ENCODE peak calls at places on chromosomes 13 and 19, in four cellular contexts. One of them, this sample, is unnamed.
A peak's percentile ranks its signal among the peaks of the same experiment; 100 is the strongest.

GRCh38 chr13:29511980-29512379 is 83.5 kb downstream of the SLC7A1 start:
- DNase-seq in astrocyte of the cerebellum: no peak
- DNase-seq in AG10803: peak; percentile 77
- DNase-seq in WERI-Rb-1: no peak
- DNase-seq in this sample: no peak

GRCh38 chr19:18118420-18119242 is 21.1 kb downstream of the MAST3 start:
- DNase-seq in astrocyte of the cerebellum: no peak
- DNase-seq in AG10803: no peak
- DNase-seq in WERI-Rb-1: no peak
- DNase-seq in this sample: no peak

GRCh38 chr19:44644391-44645016 is 794 bp downstream of the PVR start:
- DNase-seq in astrocyte of the cerebellum: no peak
- DNase-seq in AG10803: no peak
- DNase-seq in WERI-Rb-1: peak; percentile 32
- DNase-seq in this sample: no peak

GRCh38 chr13:32446220-32446619 is 18.3 kb upstream of the N4BP2L1 start:
- DNase-seq in astrocyte of the cerebellum: no peak
- DNase-seq in AG10803: no peak
- DNase-seq in WERI-Rb-1: no peak
- DNase-seq in this sample: no peak

GRCh38 chr19:14786421-14786851 is 8.1 kb upstream of the ADGRE2 start:
- DNase-seq in astrocyte of the cerebellum: no peak
- DNase-seq in AG10803: no peak
- DNase-seq in WERI-Rb-1: peak; percentile 17
- DNase-seq in this sample: no peak

GRCh38 chr19:33177417-33177976 is 16.6 kb upstream of the LRP3 start:
- DNase-seq in astrocyte of the cerebellum: peak; percentile 24
- DNase-seq in AG10803: no peak
- DNase-seq in WERI-Rb-1: peak; percentile 79
- DNase-seq in this sample: no peak

GRCh38 chr13:50617134-50617721 is 226.3 kb downstream of the DLEU7 start:
- DNase-seq in astrocyte of the cerebellum: peak; percentile 35
- DNase-seq in AG10803: peak; percentile 94
- DNase-seq in WERI-Rb-1: no peak
- DNase-seq in this sample: no peak

GRCh38 chr13:44904982-44905381 is 84.3 kb downstream of the NUFIP1 start:
- DNase-seq in astrocyte of the cerebellum: peak; percentile 97
- DNase-seq in AG10803: peak; percentile 99
- DNase-seq in WERI-Rb-1: no peak
- DNase-seq in this sample: no peak

GRCh38 chr13:101627556-101627943 is 175.1 kb downstream of the ITGBL1 start:
- DNase-seq in astrocyte of the cerebellum: no peak
- DNase-seq in AG10803: no peak
- DNase-seq in WERI-Rb-1: no peak
- DNase-seq in this sample: no peak

GRCh38 chr13:41568990-41569387 is 111.6 kb downstream of the RGCC start:
- DNase-seq in astrocyte of the cerebellum: peak; percentile 87
- DNase-seq in AG10803: peak; percentile 79
- DNase-seq in WERI-Rb-1: no peak
- DNase-seq in this sample: no peak

GRCh38 chr19:47272448-47273312 is 2.0 kb upstream of the INAFM1 start:
- DNase-seq in astrocyte of the cerebellum: no peak
- DNase-seq in AG10803: peak; percentile 71
- DNase-seq in WERI-Rb-1: peak; percentile 98
- DNase-seq in this sample: no peak

GRCh38 chr13:109275848-109276247 is 510.5 kb downstream of the IRS2 start:
- DNase-seq in astrocyte of the cerebellum: no peak
- DNase-seq in AG10803: no peak
- DNase-seq in WERI-Rb-1: peak; percentile 64
- DNase-seq in this sample: no peak

GRCh38 chr13:30616927-30617314 is 799 bp upstream of the USPL1 start:
- DNase-seq in astrocyte of the cerebellum: peak; percentile 77
- DNase-seq in AG10803: peak; percentile 90
- DNase-seq in WERI-Rb-1: peak; percentile 49
- DNase-seq in this sample: peak; percentile 84

GRCh38 chr13:106186366-106187030 is 349.0 kb downstream of the EFNB2 start:
- DNase-seq in astrocyte of the cerebellum: peak; percentile 50
- DNase-seq in AG10803: no peak
- DNase-seq in WERI-Rb-1: no peak
- DNase-seq in this sample: no peak

GRCh38 chr19:46776927-46777911 is 11.2 kb downstream of the SLC1A5 start:
- DNase-seq in astrocyte of the cerebellum: no peak
- DNase-seq in AG10803: no peak
- DNase-seq in WERI-Rb-1: peak; percentile 58
- DNase-seq in this sample: no peak

GRCh38 chr19:38433268-38433733 is at the start of gene RYR1:
- DNase-seq in astrocyte of the cerebellum: no peak
- DNase-seq in AG10803: no peak
- DNase-seq in WERI-Rb-1: no peak
- DNase-seq in this sample: no peak

GRCh38 chr19:38039966-38040365 is 133.0 kb downstream of the SIPA1L3 start:
- DNase-seq in astrocyte of the cerebellum: no peak
- DNase-seq in AG10803: peak; percentile 88
- DNase-seq in WERI-Rb-1: no peak
- DNase-seq in this sample: no peak

GRCh38 chr13:52454459-52454824 is 836 bp upstream of the CKAP2 start:
- DNase-seq in astrocyte of the cerebellum: no peak
- DNase-seq in AG10803: no peak
- DNase-seq in WERI-Rb-1: no peak
- DNase-seq in this sample: no peak

GRCh38 chr19:48963371-48964204 is 1.5 kb upstream of the FTL start:
- DNase-seq in astrocyte of the cerebellum: no peak
- DNase-seq in AG10803: peak; percentile 68
- DNase-seq in WERI-Rb-1: peak; percentile 30
- DNase-seq in this sample: no peak

GRCh38 chr19:1069009-1069779 is 2.2 kb downstream of the ARHGAP45 start:
- DNase-seq in astrocyte of the cerebellum: no peak
- DNase-seq in AG10803: no peak
- DNase-seq in WERI-Rb-1: no peak
- DNase-seq in this sample: no peak

GRCh38 chr19:23986623-23987022 is 71.9 kb downstream of the ZNF726 start:
- DNase-seq in astrocyte of the cerebellum: no peak
- DNase-seq in AG10803: no peak
- DNase-seq in WERI-Rb-1: no peak
- DNase-seq in this sample: no peak

GRCh38 chr13:20989883-20990282 is 71.5 kb downstream of the LATS2 start:
- DNase-seq in astrocyte of the cerebellum: no peak
- DNase-seq in AG10803: no peak
- DNase-seq in WERI-Rb-1: no peak
- DNase-seq in this sample: no peak

GRCh38 chr19:2722541-2723344 is 1.6 kb upstream of the DIRAS1 start:
- DNase-seq in astrocyte of the cerebellum: no peak
- DNase-seq in AG10803: peak; percentile 79
- DNase-seq in WERI-Rb-1: no peak
- DNase-seq in this sample: no peak

GRCh38 chr13:51501592-51502205 is 48.9 kb upstream of the INTS6 start:
- DNase-seq in astrocyte of the cerebellum: no peak
- DNase-seq in AG10803: peak; percentile 63
- DNase-seq in WERI-Rb-1: no peak
- DNase-seq in this sample: no peak

GRCh38 chr13:21744149-21744548 is 73.3 kb downstream of the FGF9 start:
- DNase-seq in astrocyte of the cerebellum: no peak
- DNase-seq in AG10803: no peak
- DNase-seq in WERI-Rb-1: no peak
- DNase-seq in this sample: no peak

GRCh38 chr19:4870025-4870700 is 2.7 kb upstream of the PLIN3 start:
- DNase-seq in astrocyte of the cerebellum: peak; percentile 46
- DNase-seq in AG10803: peak; percentile 94
- DNase-seq in WERI-Rb-1: peak; percentile 44
- DNase-seq in this sample: peak; percentile 41

GRCh38 chr19:18654469-18654868 is 17.6 kb downstream of the KLHL26 start:
- DNase-seq in astrocyte of the cerebellum: no peak
- DNase-seq in AG10803: no peak
- DNase-seq in WERI-Rb-1: no peak
- DNase-seq in this sample: no peak

GRCh38 chr19:2167896-2168618 is 4.3 kb downstream of the DOT1L start:
- DNase-seq in astrocyte of the cerebellum: no peak
- DNase-seq in AG10803: peak; percentile 44
- DNase-seq in WERI-Rb-1: peak; percentile 52
- DNase-seq in this sample: no peak

GRCh38 chr19:43501661-43502418 is 2.7 kb downstream of the PHLDB3 start:
- DNase-seq in astrocyte of the cerebellum: no peak
- DNase-seq in AG10803: no peak
- DNase-seq in WERI-Rb-1: no peak
- DNase-seq in this sample: no peak

GRCh38 chr13:23753523-23753922 is 135.7 kb downstream of the MIPEP start:
- DNase-seq in astrocyte of the cerebellum: peak; percentile 8
- DNase-seq in AG10803: no peak
- DNase-seq in WERI-Rb-1: no peak
- DNase-seq in this sample: no peak

GRCh38 chr13:110055089-110055488 is 251.9 kb downstream of the COL4A1 start:
- DNase-seq in astrocyte of the cerebellum: no peak
- DNase-seq in AG10803: peak; percentile 59
- DNase-seq in WERI-Rb-1: no peak
- DNase-seq in this sample: no peak

GRCh38 chr19:42412223-42412622 is 15.0 kb downstream of the LIPE start:
- DNase-seq in astrocyte of the cerebellum: no peak
- DNase-seq in AG10803: no peak
- DNase-seq in WERI-Rb-1: peak; percentile 69
- DNase-seq in this sample: no peak

DNA sequence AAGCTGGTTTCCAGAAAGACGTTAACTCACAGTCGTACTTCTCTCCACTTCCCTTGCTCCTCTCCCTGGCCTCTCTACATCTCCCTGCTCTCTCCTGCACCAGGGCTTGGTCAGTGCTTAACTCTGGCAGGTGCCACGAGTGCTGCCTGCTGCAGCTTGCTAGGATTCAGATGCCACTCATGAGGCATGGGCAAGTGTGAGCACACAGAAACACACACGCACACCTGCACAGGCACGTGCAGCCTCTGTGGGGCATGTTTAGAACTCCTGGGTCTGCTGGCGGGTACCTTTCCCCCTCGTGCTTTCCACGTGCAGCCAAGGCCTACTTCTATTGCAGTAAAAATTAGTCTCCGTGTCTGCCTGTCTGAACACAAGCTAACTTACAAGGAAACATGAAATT is 31.8 kb downstream of the SOX1 start:
- DNase-seq in astrocyte of the cerebellum: no peak
- DNase-seq in AG10803: no peak
- DNase-seq in WERI-Rb-1: no peak
- DNase-seq in this sample: no peak
- TF ChIP-seq CTCF in astrocyte of the cerebellum: no peak
- TF ChIP-seq CTCF in AG10803: no peak
- TF ChIP-seq CTCF in WERI-Rb-1: no peak
- TF ChIP-seq CTCF in this sample: no peak

DNA sequence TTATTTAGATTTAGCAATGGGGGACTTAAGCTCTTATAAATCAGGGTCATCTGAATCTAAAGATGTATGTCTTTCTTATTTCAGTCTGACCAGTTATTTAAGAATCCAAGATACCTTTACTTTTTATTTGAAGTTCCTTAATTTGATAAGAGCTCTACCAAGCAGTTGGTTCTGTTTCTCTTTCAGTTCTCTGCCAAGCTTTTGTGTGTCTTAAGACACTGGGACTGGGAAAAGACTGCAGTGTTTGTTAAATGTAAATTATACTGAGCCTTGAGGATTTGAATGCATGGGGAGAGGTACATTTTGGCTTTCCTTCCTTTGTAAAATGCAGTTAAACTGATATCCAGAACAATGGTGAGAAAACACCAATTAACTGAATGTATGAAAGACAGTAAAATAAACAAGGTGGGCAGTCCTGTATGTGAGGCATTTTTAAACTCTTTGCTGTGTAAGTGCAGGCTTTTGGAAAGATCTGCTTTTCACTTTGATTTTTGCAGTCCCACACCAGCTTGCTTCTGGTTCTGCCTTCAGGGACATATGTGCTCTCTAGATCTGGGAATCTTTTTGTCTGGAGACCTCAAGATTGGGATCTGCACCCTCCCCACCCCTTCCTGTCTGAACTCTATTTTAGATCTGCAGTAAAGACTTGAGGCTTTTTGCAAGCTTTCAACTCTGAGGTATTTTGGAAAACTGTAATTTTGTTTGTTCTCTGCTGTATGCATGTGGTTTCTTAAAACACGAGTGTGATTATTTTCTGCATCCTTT is 77.6 kb downstream of the LRCH1 start:
- DNase-seq in astrocyte of the cerebellum: no peak
- DNase-seq in AG10803: no peak
- DNase-seq in WERI-Rb-1: no peak
- DNase-seq in this sample: no peak
- H3K4me3 ChIP-seq in astrocyte of the cerebellum: no peak overlapping the region
- H3K4me3 ChIP-seq in AG10803: no peak overlapping the region
- H3K4me3 ChIP-seq in WERI-Rb-1: no peak overlapping the region
- H3K4me3 ChIP-seq in this sample: no peak overlapping the region

DNA sequence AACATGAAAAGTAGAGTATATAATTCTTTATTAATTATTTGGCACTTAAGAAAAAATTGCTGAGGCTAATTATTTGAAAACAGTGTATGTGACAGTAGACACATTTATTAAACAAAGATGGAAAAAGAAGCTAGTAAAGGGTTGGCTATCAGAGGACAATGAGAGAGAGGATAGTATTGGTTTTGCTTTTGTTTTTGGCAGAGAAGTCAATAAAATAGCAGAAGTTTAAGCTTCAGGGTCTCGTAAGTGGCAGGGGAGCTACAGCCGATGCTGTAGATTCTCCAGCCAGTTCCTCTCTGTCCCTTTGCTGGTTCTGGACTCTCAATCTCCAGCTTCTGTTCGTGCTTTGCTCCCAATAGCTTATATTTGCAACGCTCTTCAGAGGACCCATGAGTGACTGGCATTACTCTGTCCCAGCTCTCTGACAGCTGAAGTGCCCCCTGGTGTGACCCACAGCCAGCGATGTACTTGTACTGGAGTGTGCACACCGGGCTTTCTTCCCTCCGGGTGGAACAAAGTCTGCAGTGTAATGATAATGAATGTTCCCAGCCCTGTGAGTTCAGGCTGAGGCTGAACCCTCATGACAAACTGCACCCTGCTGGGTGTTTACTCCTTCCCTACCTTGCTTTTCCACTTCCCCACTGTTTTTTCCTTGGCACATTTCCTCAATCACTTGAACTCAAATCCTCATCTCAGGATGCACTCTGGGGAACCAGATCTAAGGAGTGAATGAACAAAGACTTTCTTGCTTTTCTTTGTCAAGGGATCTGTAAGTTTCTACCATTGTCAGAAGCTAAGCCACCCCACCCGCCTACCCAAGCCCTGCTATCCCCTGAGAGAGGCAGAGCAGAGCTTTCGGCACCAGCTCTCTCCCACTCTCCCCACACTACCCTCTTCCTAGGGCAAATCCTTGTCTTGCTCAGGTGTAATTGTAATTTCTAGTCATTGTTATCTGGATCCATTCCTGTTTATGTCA is 254.8 kb downstream of the LHFPL6 start:
- DNase-seq in astrocyte of the cerebellum: peak; percentile 29
- DNase-seq in AG10803: no peak
- DNase-seq in WERI-Rb-1: no peak
- DNase-seq in this sample: no peak
- TF ChIP-seq CTCF in astrocyte of the cerebellum: no peak
- TF ChIP-seq CTCF in AG10803: no peak
- TF ChIP-seq CTCF in WERI-Rb-1: no peak
- TF ChIP-seq CTCF in this sample: no peak

DNA sequence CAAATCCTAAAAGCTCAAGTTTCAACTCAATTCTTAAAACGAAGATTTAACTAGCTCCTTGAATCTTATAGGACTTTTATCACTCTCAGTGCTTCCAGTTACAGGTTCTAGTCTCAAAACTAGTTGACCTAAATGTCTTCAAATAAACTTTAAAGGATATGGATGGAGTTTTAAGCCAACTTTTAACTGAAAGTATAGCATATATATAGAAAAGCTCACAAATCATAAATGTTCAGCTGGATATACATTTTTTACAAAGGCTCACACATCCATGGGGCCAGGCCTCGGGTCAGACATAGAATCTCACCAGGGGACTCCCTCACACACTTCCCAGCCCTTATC is 47.1 kb upstream of the ARHGEF7 start:
- DNase-seq in astrocyte of the cerebellum: no peak
- DNase-seq in AG10803: no peak
- DNase-seq in WERI-Rb-1: no peak
- DNase-seq in this sample: no peak
- H3K4me3 ChIP-seq in astrocyte of the cerebellum: no peak overlapping the region
- H3K4me3 ChIP-seq in AG10803: no peak overlapping the region
- H3K4me3 ChIP-seq in WERI-Rb-1: no peak overlapping the region
- H3K4me3 ChIP-seq in this sample: no peak overlapping the region

This sample was measured in epithelial cell of proximal tubule.